ENCODE peak calls at places on chromosomes 11 and 22, in eight cellular contexts. D is AG09309; X is CD8-positive, alpha-beta T cell; B is Calu3; R is CD4-positive, alpha-beta T cell; A is A549; C is PC-9; Q is lower lobe of right lung. M is an unnamed sample.

GRCh38 chr11:36030707-36031365 is 87.0 kb downstream of the LDLRAD3 start:
- DNase-seq in X (no peak), Q (no peak), A (no peak), C (no peak), R (no peak), D (peak), B (no peak), M (peak)

GRCh38 chr11:2548596-2548995 is 103.8 kb downstream of the KCNQ1 start:
- DNase-seq in D (no peak), B (no peak), C (no peak), A (no peak), X (no peak), Q (peak), R (no peak), M (no peak)

GRCh38 chr11:17564687-17565042 is 17.6 kb downstream of the OTOG start:
- DNase-seq in X (no peak), Q (no peak), A (peak), D (no peak), R (no peak), C (no peak), B (no peak), M (no peak)

GRCh38 chr22:26226538-26227297 is 57.5 kb downstream of the SEZ6L start:
- DNase-seq in A (no peak), B (no peak), Q (no peak), D (no peak), X (no peak), C (no peak), R (no peak), M (no peak)

GRCh38 chr11:93329936-93330445 is 551 bp upstream of the DEUP1 start:
- DNase-seq in X (no peak), A (no peak), R (no peak), B (no peak), D (no peak), Q (no peak), C (no peak), M (no peak)

GRCh38 chr22:26292667-26292995 is 123.4 kb downstream of the SEZ6L start:
- DNase-seq in C (no peak), Q (no peak), R (no peak), D (no peak), B (no peak), A (no peak), X (no peak), M (no peak)

GRCh38 chr11:127806486-127806885 is 780.9 kb downstream of the ETS1 start:
- DNase-seq in C (no peak), Q (no peak), A (no peak), R (no peak), B (no peak), D (no peak), X (no peak), M (no peak)

GRCh38 chr11:130892847-130893246 is 23.4 kb downstream of the SNX19 start:
- DNase-seq in R (no peak), C (no peak), D (no peak), A (no peak), B (no peak), X (no peak), Q (no peak), M (no peak)

GRCh38 chr11:44542372-44542771 is 23.1 kb upstream of the CD82 start:
- DNase-seq in X (no peak), B (no peak), R (no peak), A (no peak), D (no peak), C (no peak), Q (no peak), M (no peak)

GRCh38 chr11:119065369-119065768 is 2.2 kb upstream of the VPS11 start:
- DNase-seq in D (no peak), Q (no peak), C (no peak), B (no peak), R (peak), A (peak), X (no peak), M (peak)

GRCh38 chr11:128182844-128183243 is 404.5 kb downstream of the ETS1 start:
- DNase-seq in D (no peak), A (no peak), X (no peak), C (no peak), B (no peak), Q (no peak), R (no peak), M (no peak)

GRCh38 chr11:79506734-79507344 is 66.0 kb upstream of the TENM4 start:
- DNase-seq in X (no peak), R (no peak), A (no peak), D (no peak), B (no peak), Q (no peak), C (no peak), M (no peak)

GRCh38 chr11:98307827-98308491 is 712.8 kb upstream of the CNTN5 start:
- DNase-seq in R (no peak), C (no peak), B (no peak), D (no peak), X (no peak), Q (no peak), A (no peak), M (no peak)

GRCh38 chr11:75142714-75143419 is 8.0 kb upstream of the SLCO2B1 start:
- DNase-seq in C (peak), A (peak), R (peak), D (peak), X (peak), B (peak), Q (peak), M (peak)

DNA sequence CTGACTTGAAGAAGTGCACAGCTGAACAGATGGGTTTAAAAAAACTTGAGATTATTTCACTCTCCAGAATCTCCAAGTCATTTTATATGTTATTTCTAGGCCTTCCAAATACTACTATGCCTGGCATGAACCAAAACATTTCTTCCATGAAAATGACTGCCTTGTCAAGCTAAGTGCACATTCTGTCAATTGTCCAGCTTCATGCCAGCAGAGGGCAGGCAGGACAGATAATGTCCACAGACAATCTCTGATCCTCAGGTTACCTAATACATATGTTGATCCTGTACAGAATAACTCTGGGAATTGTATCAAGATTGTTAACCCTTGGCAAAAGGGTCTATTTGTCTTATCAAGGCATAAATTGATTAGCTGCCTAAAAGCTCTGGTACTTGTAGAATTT is 229.5 kb downstream of the AASDHPPT start:
- DNase-seq in A (peak), D (no peak), Q (no peak), X (no peak), B (no peak), R (no peak), C (no peak), M (peak)
- TF ChIP-seq CTCF in A (peak), D (peak), Q (no peak), X (no peak), B (no peak), R (no peak), C (peak), M (no peak)

GRCh38 chr11:65121447-65121864 is 478 bp downstream of the FAU start:
- DNase-seq in D (no peak), B (no peak), R (no peak), C (no peak), A (peak), Q (no peak), X (no peak), M (no peak)
- TF ChIP-seq CTCF in D (no peak), B (no peak), R (no peak), C (no peak), A (no peak), Q (no peak), X (no peak), M (no peak)

GRCh38 chr22:35379146-35379993 is 1.5 kb upstream of the HMOX1 start:
- DNase-seq in X (no peak), C (no peak), Q (no peak), A (no peak), B (no peak), D (no peak), R (no peak), M (no peak)

GRCh38 chr22:35380013-35380412 is 883 bp upstream of the HMOX1 start:
- DNase-seq in A (no peak), B (no peak), Q (no peak), C (no peak), D (no peak), X (no peak), R (no peak), M (no peak)

GRCh38 chr22:35381424-35381772 is 502 bp downstream of the HMOX1 start:
- DNase-seq in A (no peak), Q (no peak), D (no peak), X (no peak), B (no peak), C (no peak), R (no peak), M (no peak)

GRCh38 chr22:35378547-35379078 is 2.3 kb upstream of the HMOX1 start:
- DNase-seq in A (no peak), Q (no peak), B (no peak), C (no peak), R (no peak), X (no peak), D (no peak), M (no peak)

GRCh38 chr22:35380537-35381423 is at the start of gene HMOX1:
- DNase-seq in C (peak), X (peak), B (peak), A (peak), Q (peak), D (peak), R (peak), M (peak)
- TF ChIP-seq CTCF in C (no peak), X (no peak), B (no peak), A (no peak), Q (peak), D (no peak), R (no peak), M (peak)

DNA sequence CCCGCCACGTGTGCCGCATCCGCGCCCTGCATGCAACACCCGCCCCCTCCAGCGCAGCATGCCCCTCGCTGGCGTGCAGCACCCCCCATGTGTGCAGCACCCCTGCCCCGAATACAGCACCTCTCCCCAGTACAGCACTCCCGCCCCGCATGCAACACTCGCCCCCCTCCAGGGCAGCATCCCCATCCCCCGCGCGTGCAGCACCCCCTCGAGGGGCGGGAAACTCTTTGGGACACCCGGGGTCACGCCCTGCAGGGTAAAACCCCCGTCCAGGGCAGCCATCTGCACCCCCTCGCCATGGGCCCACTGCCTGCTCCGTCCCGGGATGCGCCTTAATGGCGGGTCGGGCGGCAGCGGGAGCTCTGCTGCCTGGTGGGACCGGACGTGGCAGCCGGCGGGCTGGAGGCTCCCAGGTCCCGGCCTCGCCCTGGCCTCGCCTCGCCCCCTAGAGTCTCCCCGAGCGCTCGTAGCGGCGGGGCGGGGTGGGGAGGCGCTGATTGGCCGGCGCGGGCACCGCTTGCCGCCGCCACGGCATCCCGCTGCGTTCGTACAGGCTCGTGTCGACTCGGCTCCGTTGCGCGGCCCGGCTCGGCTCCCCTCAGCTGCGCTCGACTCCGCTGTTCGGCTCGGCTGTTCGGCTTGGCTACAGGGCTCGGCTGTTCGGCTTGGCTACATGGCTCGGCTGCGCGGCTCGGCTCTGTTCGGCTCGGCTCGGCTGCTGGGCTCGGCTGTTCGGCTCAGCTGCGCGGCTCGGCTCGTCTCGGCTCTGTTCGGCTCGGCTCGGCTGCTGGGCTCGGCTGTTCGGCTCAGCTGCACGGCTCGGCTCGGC is 417 bp upstream of the BRSK2 start:
- DNase-seq in A (peak), R (peak), B (peak), X (peak), Q (peak), D (peak), C (peak), M (peak)
- TF ChIP-seq CTCF in A (peak), R (peak), B (no peak), X (no peak), Q (peak), D (no peak), C (no peak), M (no peak)

DNA sequence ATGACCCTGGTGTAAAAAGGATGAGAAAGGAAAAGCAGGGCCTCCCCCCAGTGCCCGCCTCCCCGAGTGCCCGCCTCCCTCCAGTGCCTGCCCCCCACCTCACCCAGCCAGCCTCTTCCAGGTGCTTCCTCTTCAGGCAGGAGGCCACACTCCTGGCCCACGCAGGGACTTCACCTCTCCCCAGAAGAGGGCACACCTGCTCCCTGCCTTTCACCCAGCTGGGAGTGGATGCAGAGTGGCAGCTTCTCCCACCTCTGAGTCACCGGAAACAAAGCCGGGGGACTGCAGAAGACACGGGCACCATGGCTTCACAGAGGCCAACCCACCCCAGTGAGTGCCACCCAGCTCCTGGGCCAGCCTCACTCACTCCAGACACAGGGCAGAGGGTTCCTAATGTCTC is 16.1 kb downstream of the CPT1A start:
- DNase-seq in A (peak), B (peak), D (no peak), R (peak), X (peak), C (peak), Q (no peak), M (peak)
- TF ChIP-seq CTCF in A (peak), B (peak), D (peak), R (peak), X (peak), C (peak), Q (peak), M (no peak)